ENCODE peak calls at places on chromosome 6, in five cellular contexts. V is transverse colon, E is endothelial cell of umbilical vein, U is breast epithelium, Y is spleen. K is an unnamed sample.

GRCh38 chr6:125888989-125889656 is 67.4 kb upstream of the HINT3 start:
- DNase-seq in V (no peak), E (peak), U (no peak), Y (no peak), K (no peak)

GRCh38 chr6:116764961-116765841 is at the start of gene FAM162B:
- DNase-seq in V (peak), E (peak), U (no peak), Y (no peak), K (no peak)

GRCh38 chr6:90284745-90285481 is 11.7 kb downstream of the BACH2 start:
- DNase-seq in V (no peak), E (peak), U (no peak), Y (peak), K (no peak)

GRCh38 chr6:112195166-112195565 is 59.2 kb downstream of the LAMA4 start:
- DNase-seq in V (no peak), E (no peak), U (no peak), Y (no peak), K (no peak)

GRCh38 chr6:135191508-135192255 is 10.6 kb downstream of the MYB start:
- DNase-seq in V (no peak), E (no peak), U (no peak), Y (no peak), K (no peak)

GRCh38 chr6:22756365-22756764 is 187.0 kb downstream of the HDGFL1 start:
- DNase-seq in V (no peak), E (peak), U (no peak), Y (no peak), K (no peak)

GRCh38 chr6:49849121-49849907 is 17.0 kb downstream of the CRISP1 start:
- DNase-seq in V (no peak), E (peak), U (no peak), Y (no peak), K (no peak)

GRCh38 chr6:1820165-1820564 is 210.4 kb downstream of the FOXC1 start:
- DNase-seq in V (no peak), E (no peak), U (no peak), Y (no peak), K (no peak)

GRCh38 chr6:142945446-142946180 is 637 bp upstream of the HIVEP2 start:
- DNase-seq in V (peak), E (no peak), U (peak), Y (peak), K (peak)

GRCh38 chr6:158718431-158719126 is 68.7 kb downstream of the SYTL3 start:
- DNase-seq in V (peak), E (peak), U (no peak), Y (peak), K (no peak)

GRCh38 chr6:128507337-128508310 is 12.8 kb downstream of the PTPRK start:
- DNase-seq in V (peak), E (peak), U (no peak), Y (no peak), K (no peak)

GRCh38 chr6:16670183-16670582 is 91.1 kb downstream of the ATXN1 start:
- DNase-seq in V (peak), E (no peak), U (no peak), Y (no peak), K (no peak)

GRCh38 chr6:43093361-43094289 is 17.5 kb downstream of the PTK7 start:
- DNase-seq in V (peak), E (peak), U (no peak), Y (peak), K (no peak)

GRCh38 chr6:137738197-137738596 is 128.9 kb upstream of the TNFAIP3 start:
- DNase-seq in V (no peak), E (no peak), U (no peak), Y (no peak), K (no peak)

GRCh38 chr6:119052985-119053384 is 25.5 kb downstream of the FAM184A start:
- DNase-seq in V (no peak), E (no peak), U (no peak), Y (no peak), K (no peak)

GRCh38 chr6:30213999-30214982 is 1.1 kb upstream of the TRIM26 start:
- DNase-seq in V (peak), E (peak), U (peak), Y (peak), K (no peak)

GRCh38 chr6:167703781-167704180 is 122.9 kb upstream of the AFDN start:
- DNase-seq in V (no peak), E (no peak), U (no peak), Y (peak), K (no peak)

GRCh38 chr6:35174043-35174434 is 32.9 kb upstream of the TCP11 start:
- DNase-seq in V (no peak), E (no peak), U (no peak), Y (no peak), K (no peak)

GRCh38 chr6:90168693-90169131 is 127.9 kb downstream of the BACH2 start:
- DNase-seq in V (no peak), E (no peak), U (no peak), Y (no peak), K (no peak)

GRCh38 chr6:30722280-30723112 is 2.3 kb downstream of the TUBB start:
- DNase-seq in V (peak), E (peak), U (peak), Y (peak), K (no peak)

GRCh38 chr6:57432919-57433684 is 115.7 kb downstream of the PRIM2 start:
- DNase-seq in V (no peak), E (no peak), U (no peak), Y (no peak), K (no peak)

GRCh38 chr6:149190228-149190831 is 127.2 kb upstream of the TAB2 start:
- DNase-seq in V (peak), E (peak), U (no peak), Y (peak), K (no peak)

GRCh38 chr6:147508073-147508870 is at the start of gene SAMD5:
- DNase-seq in V (peak), E (peak), U (no peak), Y (peak), K (peak)

GRCh38 chr6:127188752-127189151 is 70.3 kb downstream of the RSPO3 start:
- DNase-seq in V (no peak), E (no peak), U (no peak), Y (no peak), K (no peak)

GRCh38 chr6:36364669-36365479 is 22.6 kb downstream of the ETV7 start:
- DNase-seq in V (no peak), E (peak), U (no peak), Y (no peak), K (peak)

GRCh38 chr6:111555041-111555440 is 50.6 kb downstream of the TRAF3IP2 start:
- DNase-seq in V (no peak), E (no peak), U (no peak), Y (no peak), K (no peak)

GRCh38 chr6:106387875-106388274 is 27.4 kb downstream of the CRYBG1 start:
- DNase-seq in V (no peak), E (no peak), U (no peak), Y (no peak), K (no peak)
- TF ChIP-seq POLR2AphosphoS5 in V (peak), E (no peak), U (no peak), Y (no peak), K (no peak)

GRCh38 chr6:3286641-3287171 is 28.0 kb downstream of the PSMG4 start:
- DNase-seq in V (peak), E (no peak), U (peak), Y (peak), K (no peak)

GRCh38 chr6:3283641-3284435 is 25.1 kb downstream of the PSMG4 start:
- DNase-seq in V (no peak), E (no peak), U (peak), Y (peak), K (no peak)

GRCh38 chr6:3285732-3286131 is 27.0 kb downstream of the PSMG4 start:
- DNase-seq in V (no peak), E (no peak), U (peak), Y (peak), K (no peak)

GRCh38 chr6:3284436-3284876 is 25.7 kb downstream of the PSMG4 start:
- DNase-seq in V (no peak), E (no peak), U (peak), Y (peak), K (no peak)

DNA sequence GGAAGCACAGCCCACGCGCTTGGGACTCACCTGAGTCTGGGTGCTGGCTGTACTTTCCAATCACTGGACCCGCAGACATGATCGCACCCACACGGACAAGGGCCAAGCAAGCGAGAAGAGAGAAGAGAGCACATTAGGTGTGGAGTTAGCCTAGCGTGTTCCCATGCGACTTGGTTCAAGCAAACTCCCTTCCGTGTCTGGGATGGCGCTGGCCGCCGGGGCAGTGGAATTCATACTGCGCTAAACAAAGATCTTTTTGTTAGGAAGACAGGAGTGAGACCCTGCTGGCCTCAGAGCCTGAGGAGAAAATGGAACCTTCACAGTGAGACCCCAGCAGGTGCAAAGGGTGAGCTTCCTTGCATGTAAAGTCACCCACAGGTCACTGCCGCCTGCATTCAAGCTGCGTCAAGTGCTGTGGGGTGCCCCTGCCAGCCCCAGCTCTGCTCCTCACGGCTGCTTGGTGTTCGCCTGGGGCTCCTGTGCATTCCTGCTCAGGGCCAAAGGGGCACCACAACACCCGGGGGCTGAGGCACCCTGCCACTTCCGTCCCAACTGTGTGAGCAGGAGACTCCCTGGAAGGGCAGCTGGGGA is 26.4 kb downstream of the PSMG4 start:
- DNase-seq in V (no peak), E (no peak), U (peak), Y (peak), K (no peak)
- TF ChIP-seq POLR2A in V (no peak), E (no peak), U (no peak), Y (no peak), K (no peak)

DNA sequence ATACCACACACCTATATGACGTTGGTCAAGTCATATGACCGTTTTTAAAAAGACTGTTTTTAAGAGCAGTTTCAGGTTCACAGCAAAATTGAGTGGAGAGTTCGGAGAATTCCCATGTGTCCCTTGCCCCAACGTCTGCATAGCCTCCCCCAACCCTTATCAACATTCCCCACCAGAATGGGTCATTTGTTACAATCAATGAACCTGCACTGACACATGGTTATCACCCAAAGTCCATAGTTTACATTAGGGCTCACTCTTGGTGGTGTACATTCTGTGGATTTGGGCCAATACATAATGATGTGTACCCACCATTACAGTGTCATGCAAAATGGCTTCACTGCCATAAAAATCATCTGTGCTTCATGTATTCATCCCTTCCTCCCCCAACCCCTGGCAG is 52.0 kb downstream of the ZBTB2 start:
- DNase-seq in V (no peak), E (no peak), U (no peak), Y (no peak), K (no peak)
- TF ChIP-seq POLR2AphosphoS5 in V (no peak), E (no peak), U (no peak), Y (no peak), K (no peak)

GRCh38 chr6:144151010-144151727 is 852 bp downstream of the STX11 start:
- DNase-seq in V (peak), E (peak), U (no peak), Y (peak), K (peak)

GRCh38 chr6:144150673-144151009 is 324 bp downstream of the STX11 start:
- DNase-seq in V (peak), E (peak), U (no peak), Y (peak), K (no peak)

GRCh38 chr6:144149558-144149893 is 791 bp upstream of the STX11 start:
- DNase-seq in V (no peak), E (no peak), U (no peak), Y (no peak), K (no peak)

GRCh38 chr6:144148891-144149290 is 1.4 kb upstream of the STX11 start:
- DNase-seq in V (no peak), E (peak), U (no peak), Y (no peak), K (no peak)

DNA sequence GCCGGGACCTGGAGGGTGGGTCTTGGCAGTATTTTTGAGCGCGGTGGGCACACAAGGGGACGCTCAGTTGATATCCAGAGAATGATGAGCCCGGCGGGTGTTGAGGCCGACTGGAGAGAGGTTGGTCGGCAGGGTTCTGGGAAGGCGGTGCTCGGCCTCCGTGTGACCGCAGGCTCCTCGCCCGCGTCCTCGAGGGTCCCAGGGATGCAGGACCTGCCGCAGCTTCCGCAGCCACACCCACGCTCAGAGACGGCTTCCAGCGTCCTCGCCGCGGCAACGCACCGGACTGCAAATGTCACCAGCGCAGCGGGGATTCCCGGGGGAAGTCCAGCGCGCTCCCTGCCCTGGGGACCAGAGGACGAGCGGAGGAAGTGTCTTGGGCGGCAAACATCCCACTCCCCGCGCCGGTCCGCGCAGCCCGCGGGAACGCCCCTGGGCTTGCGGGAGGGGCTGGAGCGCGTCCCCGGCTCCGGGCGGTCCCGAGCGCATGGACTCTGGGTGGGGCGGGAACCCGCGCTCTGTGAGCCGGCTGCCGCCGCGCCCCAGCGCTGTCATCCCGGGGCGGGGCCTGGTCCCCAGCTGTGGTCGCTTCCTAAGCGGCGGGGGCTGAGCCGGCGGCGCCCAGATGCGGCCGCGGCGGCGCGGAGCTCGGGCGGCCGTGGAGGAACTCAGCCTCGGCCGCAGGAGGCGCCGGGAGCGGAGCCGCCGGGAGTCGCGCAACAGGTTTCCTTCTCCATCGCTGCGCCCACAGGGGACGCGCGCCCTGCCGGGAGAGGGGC is at the start of gene STX11:
- DNase-seq in V (peak), E (peak), U (peak), Y (peak), K (peak)
- TF ChIP-seq POLR2A in V (no peak), E (peak), U (no peak), Y (no peak), K (peak)

K was measured in GM12891.